ENCODE peak calls at places on chromosomes 7 and 10, in six cellular contexts. I is osteocyte, P is heart left ventricle, E is AG10803, M is epithelial cell of esophagus, Z is tibial nerve. N is an unnamed sample.

GRCh38 chr7:47336178-47337020 is 245.5 kb downstream of the TNS3 start:
- DNase-seq in I (no peak), P (peak), E (peak), M (peak), Z (no peak), N (no peak)

GRCh38 chr7:155461631-155462030 is 3.7 kb downstream of the EN2 start:
- DNase-seq in I (no peak), P (no peak), E (no peak), M (no peak), Z (no peak), N (no peak)

GRCh38 chr7:130890176-130891020 is 156.4 kb upstream of the KLF14 start:
- DNase-seq in I (no peak), P (no peak), E (peak), M (no peak), Z (peak), N (no peak)

GRCh38 chr10:97764519-97764931 is 7.3 kb downstream of the SFRP5 start:
- DNase-seq in I (no peak), P (no peak), E (no peak), M (no peak), Z (peak), N (no peak)

GRCh38 chr10:29961351-29961750 is 98.0 kb downstream of the JCAD start:
- DNase-seq in I (no peak), P (no peak), E (no peak), M (no peak), Z (no peak), N (no peak)

GRCh38 chr10:588246-589165 is 101.0 kb downstream of the DIP2C start:
- DNase-seq in I (no peak), P (peak), E (peak), M (no peak), Z (no peak), N (no peak)

GRCh38 chr7:139875821-139876241 is 46.8 kb downstream of the TBXAS1 start:
- DNase-seq in I (peak), P (no peak), E (no peak), M (no peak), Z (no peak), N (no peak)

GRCh38 chr7:24384362-24385030 is 100.5 kb downstream of the NPY start:
- DNase-seq in I (no peak), P (no peak), E (no peak), M (no peak), Z (no peak), N (no peak)

GRCh38 chr7:133512560-133512959 is 259.7 kb downstream of the EXOC4 start:
- DNase-seq in I (no peak), P (no peak), E (peak), M (peak), Z (no peak), N (no peak)

GRCh38 chr10:127968027-127968441 is 61.1 kb downstream of the PTPRE start:
- DNase-seq in I (no peak), P (no peak), E (no peak), M (no peak), Z (no peak), N (no peak)

GRCh38 chr10:66917104-66917503 is 8.7 kb upstream of the LRRTM3 start:
- DNase-seq in I (no peak), P (no peak), E (no peak), M (no peak), Z (no peak), N (no peak)
- TF ChIP-seq CTCF in I (no peak), P (no peak), E (no peak), M (no peak), Z (no peak), N (no peak)

DNA sequence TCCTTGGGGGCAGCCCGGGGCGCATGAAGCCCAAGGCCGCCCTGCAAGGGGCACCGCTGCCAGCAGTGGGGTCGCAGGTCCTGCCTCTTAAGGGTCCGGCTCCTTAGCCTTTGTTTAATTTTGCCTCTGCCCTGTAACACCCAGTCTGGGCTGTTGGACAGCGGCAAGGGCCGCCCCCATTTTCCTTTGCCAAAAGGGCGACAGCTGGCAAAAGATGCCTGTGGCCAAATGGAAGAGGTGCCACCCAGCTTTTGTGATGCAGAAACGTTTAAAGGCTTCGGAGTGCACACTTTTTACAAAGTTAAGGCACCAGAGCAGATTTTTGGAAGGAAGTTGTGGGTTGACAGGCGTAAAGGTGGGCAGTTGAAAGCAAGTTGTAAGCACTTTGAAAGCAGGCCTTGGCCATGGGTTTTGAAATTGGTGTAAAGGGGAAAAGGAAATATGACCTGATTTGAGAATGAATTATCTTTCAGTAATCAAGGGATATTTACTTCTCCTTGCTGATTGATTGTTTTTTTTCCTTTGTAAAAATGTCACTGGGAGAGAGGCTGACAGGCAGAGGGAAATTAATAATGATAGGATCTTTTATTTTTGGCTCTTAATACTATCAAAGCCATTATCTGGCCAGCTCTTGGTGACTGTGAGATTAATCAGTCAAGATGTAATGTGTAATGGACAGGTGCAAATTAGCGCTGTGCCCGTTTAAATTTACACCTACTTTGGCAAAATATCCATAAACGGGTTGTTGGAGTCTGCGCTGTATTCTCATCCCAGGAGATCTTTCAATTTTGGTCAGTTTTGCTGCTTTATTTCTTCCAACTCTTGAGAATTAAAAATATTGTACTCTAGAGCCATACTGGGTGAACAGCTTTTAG is 1.2 kb downstream of the CASD1 start:
- DNase-seq in I (no peak), P (peak), E (peak), M (peak), Z (peak), N (peak)
- TF ChIP-seq CTCF in I (no peak), P (no peak), E (no peak), M (no peak), Z (no peak), N (no peak)

DNA sequence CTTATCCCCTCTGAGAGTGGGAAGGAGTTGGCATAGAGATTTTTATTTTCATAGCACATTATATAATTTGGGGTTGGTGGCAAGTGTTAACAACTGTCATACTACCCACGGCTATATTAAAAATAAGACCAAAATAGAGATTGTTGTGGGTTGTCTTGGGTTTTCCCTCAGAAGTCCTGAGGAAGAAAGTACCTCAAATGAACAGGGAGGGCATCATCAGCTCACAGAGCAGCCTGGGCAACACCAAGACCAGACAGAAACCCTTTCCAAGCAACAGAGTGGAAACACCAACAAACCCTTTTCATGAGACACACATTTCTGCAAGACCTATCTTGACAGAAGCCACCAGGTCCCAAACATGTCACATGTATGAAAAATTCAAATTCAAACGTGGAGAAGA is 121.2 kb downstream of the GLI3 start:
- DNase-seq in I (no peak), P (no peak), E (no peak), M (no peak), Z (no peak), N (no peak)
- TF ChIP-seq CTCF in I (peak), P (no peak), E (no peak), M (no peak), Z (no peak), N (no peak)

DNA sequence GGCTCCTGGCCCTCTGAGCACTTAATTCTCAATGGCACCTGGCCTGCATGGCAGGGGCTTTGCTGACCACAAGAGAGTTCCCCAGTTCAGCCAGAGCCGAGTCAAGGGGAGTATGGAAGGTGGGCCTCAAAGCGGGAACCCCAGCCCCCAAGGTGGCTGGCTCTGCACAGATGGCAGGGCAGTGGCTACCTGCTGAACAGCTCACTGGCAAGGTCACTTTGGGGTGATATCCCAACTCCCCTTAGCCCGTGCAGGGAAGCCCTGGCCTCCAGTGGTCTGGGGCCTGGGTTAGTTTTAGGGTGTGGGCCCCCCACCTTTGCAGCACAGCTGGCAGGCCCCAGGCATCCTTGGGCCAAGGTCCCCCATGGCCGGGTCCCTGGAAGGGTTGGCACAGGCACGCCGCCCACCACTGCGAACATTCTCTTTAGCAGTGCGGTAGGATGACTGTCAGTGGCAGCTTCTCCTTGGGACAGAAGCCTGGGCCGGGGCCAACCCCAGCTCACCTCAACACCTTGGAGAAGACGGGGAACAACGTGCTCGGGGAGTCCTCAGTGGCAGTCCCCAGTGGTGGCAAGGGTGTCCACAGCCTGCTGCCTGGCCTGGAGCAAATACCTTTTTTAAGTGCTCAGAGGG is 36.8 kb downstream of the PPIF start:
- DNase-seq in I (no peak), P (no peak), E (no peak), M (no peak), Z (peak), N (peak)
- TF ChIP-seq CTCF in I (no peak), P (no peak), E (no peak), M (no peak), Z (no peak), N (no peak)

DNA sequence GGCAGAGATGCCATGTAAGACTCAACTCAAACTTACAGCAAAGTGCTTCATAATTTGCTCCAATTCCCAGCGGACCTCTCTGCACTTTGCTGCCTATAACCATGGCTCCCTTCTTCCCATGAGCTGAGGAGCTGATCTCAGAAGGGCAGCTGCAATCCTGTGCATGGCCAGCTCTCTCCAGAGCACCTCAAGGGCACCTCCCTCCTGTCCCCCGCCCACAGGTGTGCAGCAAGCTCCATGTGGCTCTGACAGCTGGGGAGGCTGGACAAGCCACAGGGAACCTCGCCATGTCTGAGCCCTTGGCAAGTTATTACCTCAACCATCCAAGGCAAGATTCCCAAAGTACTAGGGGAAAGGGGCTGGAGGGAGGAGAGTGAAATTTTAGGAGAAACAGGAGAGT is 61.1 kb upstream of the DDC start:
- DNase-seq in I (no peak), P (no peak), E (no peak), M (no peak), Z (peak), N (no peak)
- TF ChIP-seq CTCF in I (no peak), P (no peak), E (no peak), M (no peak), Z (no peak), N (no peak)

GRCh38 chr7:41010418-41010817 is 692.5 kb downstream of the INHBA start:
- DNase-seq in I (no peak), P (peak), E (peak), M (peak), Z (peak), N (no peak)
- TF ChIP-seq CTCF in I (no peak), P (no peak), E (peak), M (no peak), Z (no peak), N (no peak)

DNA sequence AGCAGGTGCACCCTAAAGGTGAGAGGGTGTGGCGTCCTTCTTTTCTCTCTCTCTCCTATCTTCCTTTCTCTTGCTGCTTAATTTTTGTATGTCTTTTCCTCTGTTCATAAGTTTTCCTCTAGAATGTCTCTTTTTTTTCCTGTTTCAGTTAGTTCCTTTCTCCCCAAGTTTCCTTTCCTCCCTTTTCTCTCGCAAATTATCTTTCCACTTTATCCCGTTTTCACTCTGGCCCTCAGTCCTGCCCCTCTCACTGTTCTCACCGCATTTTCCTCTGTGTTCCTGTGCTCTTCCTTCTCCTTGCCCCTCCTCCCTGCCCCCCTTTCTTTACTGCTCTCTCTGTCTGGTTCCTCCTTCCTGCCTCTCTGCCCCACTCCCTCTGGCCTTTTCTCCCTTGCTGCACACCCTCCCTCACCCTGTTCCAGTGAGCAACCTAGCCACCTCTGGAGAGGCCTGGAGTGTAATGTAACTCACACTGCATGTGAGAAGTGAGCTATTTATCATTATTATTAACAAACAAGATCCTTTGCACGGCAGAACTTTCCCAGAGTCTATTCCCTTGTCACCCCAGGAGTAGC is 158.5 kb downstream of the C10orf105 start:
- DNase-seq in I (no peak), P (no peak), E (no peak), M (no peak), Z (no peak), N (no peak)
- TF ChIP-seq CTCF in I (no peak), P (no peak), E (no peak), M (no peak), Z (no peak), N (no peak)

DNA sequence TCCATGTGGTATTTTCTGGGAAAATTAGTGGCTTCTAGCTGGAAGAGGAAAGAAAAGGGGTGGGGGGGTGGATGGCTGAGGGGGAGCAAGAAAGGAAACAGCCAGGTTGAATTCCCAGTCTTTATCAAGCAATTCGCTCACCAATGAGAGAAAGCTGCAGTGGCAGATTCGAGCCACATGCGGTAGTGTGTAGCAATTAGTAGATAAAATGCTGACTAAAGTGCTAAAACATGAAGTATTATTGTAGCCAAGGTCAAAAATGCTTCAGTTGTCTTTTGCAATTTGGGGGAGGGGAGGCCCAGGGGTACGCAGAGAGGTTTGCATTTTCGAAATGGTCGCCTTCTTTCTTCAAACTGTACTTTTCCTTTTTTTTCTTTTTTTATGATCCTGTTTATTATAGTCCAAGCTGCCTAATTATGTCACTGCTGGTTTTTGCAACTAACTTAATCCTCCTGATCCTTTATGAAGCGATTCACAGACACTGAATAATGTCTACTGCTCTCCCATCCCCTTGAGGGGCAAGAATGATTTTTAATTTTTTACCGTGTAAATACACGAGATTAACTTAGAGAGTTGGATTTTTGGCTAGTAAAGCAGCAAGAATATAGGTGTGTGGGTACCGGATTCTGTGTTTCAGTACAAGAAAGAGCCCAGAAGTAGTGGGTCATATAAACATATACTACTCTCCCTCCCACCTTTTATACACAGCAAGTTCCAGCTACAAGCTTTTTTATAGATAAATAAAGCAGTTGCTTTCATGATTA is 3.6 kb upstream of the ARID5B start:
- DNase-seq in I (no peak), P (peak), E (peak), M (peak), Z (peak), N (no peak)
- TF ChIP-seq CTCF in I (peak), P (peak), E (peak), M (peak), Z (peak), N (no peak)

GRCh38 chr10:86693721-86694369 is 25.5 kb downstream of the LDB3 start:
- DNase-seq in I (no peak), P (no peak), E (peak), M (peak), Z (peak), N (peak)
- TF ChIP-seq CTCF in I (peak), P (peak), E (peak), M (peak), Z (peak), N (peak)

DNA sequence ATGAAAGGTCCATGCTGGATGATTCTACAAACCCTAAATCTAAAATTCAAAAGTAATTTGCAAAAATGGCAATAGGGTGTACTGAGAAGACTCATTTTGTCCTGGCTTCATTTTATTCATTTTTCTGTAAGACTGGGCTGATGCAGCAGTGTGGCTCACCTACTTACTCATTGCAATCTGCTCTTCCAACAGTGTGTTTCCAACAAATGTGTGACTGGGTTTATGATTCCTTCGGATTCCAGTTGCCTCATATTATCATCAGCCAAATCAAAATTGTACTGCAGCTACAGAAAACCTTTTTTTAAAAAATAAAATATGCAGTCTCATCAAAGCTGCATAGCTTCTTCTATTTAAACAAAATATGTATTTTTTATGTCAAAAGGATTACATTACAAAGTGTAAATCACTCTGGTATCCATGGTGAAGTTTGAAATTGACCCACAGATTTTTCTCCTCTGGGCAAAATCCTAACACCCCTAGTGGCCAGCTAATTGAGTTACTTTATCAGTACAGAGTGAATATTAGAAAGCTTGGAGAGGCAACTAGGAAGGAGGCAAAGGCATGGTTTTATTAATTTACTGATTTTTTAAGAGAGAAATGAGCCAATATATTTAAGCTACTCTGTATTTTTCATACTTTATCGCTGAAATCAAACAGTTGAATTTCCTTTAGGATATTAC is 390.3 kb downstream of the MAGI2 start:
- DNase-seq in I (no peak), P (no peak), E (peak), M (no peak), Z (no peak), N (no peak)
- TF ChIP-seq CTCF in I (no peak), P (no peak), E (no peak), M (peak), Z (no peak), N (no peak)